ENCODE peak calls at places on chromosome 6, in five cellular contexts. Q, V, B, A and F are unnamed samples.

GRCh38 chr6:144559865-144560603 is 274.9 kb downstream of the UTRN start:
- DNase-seq in Q (peak), V (no peak), B (no peak), A (peak), F (peak)

GRCh38 chr6:144737998-144738397 is 452.9 kb downstream of the UTRN start:
- DNase-seq in Q (no peak), V (peak), B (no peak), A (no peak), F (no peak)

GRCh38 chr6:39918831-39919230 is 15.4 kb downstream of the MOCS1 start:
- DNase-seq in Q (no peak), V (no peak), B (no peak), A (no peak), F (no peak)

GRCh38 chr6:41917528-41917927 is 3.4 kb downstream of the MED20 start:
- DNase-seq in Q (peak), V (peak), B (no peak), A (no peak), F (peak)

GRCh38 chr6:112680076-112680475 is 332.9 kb downstream of the RFPL4B start:
- DNase-seq in Q (no peak), V (no peak), B (no peak), A (no peak), F (peak)

GRCh38 chr6:90078513-90079289 is 184.4 kb downstream of the GJA10 start:
- DNase-seq in Q (no peak), V (no peak), B (no peak), A (no peak), F (no peak)

GRCh38 chr6:11410539-11411307 is 126.8 kb upstream of the TMEM170B start:
- DNase-seq in Q (no peak), V (no peak), B (no peak), A (no peak), F (no peak)

GRCh38 chr6:140393665-140394064 is 1019.2 kb upstream of the CITED2 start:
- DNase-seq in Q (peak), V (no peak), B (no peak), A (no peak), F (peak)

GRCh38 chr6:49806145-49806544 is 19.1 kb upstream of the PGK2 start:
- DNase-seq in Q (no peak), V (no peak), B (no peak), A (no peak), F (no peak)

DNA sequence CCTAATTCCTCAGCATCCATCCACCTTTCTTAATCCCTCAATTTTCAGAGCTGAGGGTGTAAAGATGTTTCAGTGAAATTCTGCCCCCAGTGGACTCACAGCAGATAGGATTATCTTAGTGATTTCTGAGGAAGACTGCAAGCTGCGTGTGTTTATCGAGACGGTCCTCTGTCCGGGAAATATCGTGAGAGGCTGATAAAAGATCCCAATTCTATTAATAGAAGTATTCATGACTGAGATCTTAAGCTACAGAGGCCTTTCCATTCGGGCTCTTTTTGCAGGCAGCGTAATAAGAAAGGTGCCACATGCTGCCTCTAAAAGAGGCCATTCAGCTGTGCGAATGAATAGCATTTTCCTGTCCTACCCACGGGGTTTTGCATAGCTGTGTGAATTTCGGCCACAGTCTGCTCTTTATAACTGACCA is 209.0 kb downstream of the ARHGAP18 start:
- DNase-seq in Q (peak), V (peak), B (no peak), A (no peak), F (peak)
- H2BK120ac ChIP-seq in Q (no peak), V (no peak), B (no peak), A (no peak), F (peak)

GRCh38 chr6:35778437-35778836 is 2.0 kb downstream of the CLPSL2 start:
- DNase-seq in Q (no peak), V (no peak), B (no peak), A (no peak), F (no peak)
- H2BK120ac ChIP-seq in Q (no peak), V (no peak), B (no peak), A (no peak), F (no peak)

DNA sequence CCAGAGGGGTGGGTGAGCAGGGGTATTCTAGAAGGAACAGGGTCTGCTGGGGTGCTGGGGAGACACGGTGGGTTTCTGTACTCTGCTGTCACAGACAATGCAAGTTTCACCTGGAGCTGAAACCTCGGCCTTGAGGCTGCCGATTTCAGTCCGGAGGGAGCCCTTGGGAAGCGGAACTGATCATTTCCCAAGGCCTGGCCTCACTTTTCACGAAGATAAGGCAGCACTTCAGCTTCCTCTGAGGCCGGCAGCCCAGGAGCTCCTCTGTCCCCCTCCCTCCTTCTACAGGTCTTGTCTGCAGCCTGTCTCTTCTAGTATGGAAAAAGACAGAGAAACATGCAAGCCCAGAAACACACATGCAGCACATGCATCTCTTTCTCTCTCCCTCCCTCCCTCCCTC is 242.1 kb downstream of the CDC5L start:
- DNase-seq in Q (no peak), V (peak), B (no peak), A (no peak), F (no peak)
- H2BK120ac ChIP-seq in Q (no peak), V (no peak), B (no peak), A (peak), F (no peak)

GRCh38 chr6:158408013-158408412 is 95.7 kb downstream of the TULP4 start:
- DNase-seq in Q (no peak), V (no peak), B (no peak), A (no peak), F (no peak)

GRCh38 chr6:158408552-158409130 is 96.4 kb downstream of the TULP4 start:
- DNase-seq in Q (peak), V (no peak), B (no peak), A (no peak), F (peak)

GRCh38 chr6:158409451-158409850 is 97.2 kb downstream of the TULP4 start:
- DNase-seq in Q (peak), V (peak), B (no peak), A (no peak), F (peak)

GRCh38 chr6:158406736-158407135 is 94.5 kb downstream of the TULP4 start:
- DNase-seq in Q (no peak), V (no peak), B (no peak), A (no peak), F (no peak)

DNA sequence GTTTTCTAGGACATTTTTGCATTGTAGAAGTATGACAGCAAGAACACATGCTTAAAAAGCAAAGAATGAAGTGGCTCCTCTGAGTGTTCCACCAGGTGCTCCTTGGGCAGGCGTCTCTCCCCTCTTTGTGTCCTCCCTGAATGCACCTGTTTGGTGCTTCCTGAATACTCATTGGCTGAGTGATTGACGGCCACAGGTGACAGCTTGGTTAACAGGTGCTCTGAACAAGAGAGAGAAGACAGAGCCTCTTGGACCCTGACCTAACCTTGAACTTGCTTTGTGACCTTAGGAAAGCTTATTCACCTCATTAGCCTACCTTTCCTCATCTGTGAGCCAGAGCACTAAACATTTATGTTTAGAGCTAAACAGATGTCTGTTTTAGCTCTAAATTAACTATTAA is 93.7 kb downstream of the TULP4 start:
- DNase-seq in Q (no peak), V (no peak), B (no peak), A (no peak), F (no peak)
- H2BK120ac ChIP-seq in Q (no peak), V (no peak), B (no peak), A (no peak), F (no peak)

GRCh38 chr6:35521235-35521634 is 8.5 kb upstream of the TULP1 start:
- DNase-seq in Q (no peak), V (no peak), B (no peak), A (no peak), F (no peak)

GRCh38 chr6:35518566-35519312 is 6.0 kb upstream of the TULP1 start:
- DNase-seq in Q (no peak), V (no peak), B (no peak), A (no peak), F (no peak)

GRCh38 chr6:35519313-35520015 is 6.8 kb upstream of the TULP1 start:
- DNase-seq in Q (no peak), V (no peak), B (no peak), A (no peak), F (no peak)

GRCh38 chr6:35524380-35525020 is 11.8 kb upstream of the TULP1 start:
- DNase-seq in Q (no peak), V (no peak), B (no peak), A (no peak), F (no peak)

DNA sequence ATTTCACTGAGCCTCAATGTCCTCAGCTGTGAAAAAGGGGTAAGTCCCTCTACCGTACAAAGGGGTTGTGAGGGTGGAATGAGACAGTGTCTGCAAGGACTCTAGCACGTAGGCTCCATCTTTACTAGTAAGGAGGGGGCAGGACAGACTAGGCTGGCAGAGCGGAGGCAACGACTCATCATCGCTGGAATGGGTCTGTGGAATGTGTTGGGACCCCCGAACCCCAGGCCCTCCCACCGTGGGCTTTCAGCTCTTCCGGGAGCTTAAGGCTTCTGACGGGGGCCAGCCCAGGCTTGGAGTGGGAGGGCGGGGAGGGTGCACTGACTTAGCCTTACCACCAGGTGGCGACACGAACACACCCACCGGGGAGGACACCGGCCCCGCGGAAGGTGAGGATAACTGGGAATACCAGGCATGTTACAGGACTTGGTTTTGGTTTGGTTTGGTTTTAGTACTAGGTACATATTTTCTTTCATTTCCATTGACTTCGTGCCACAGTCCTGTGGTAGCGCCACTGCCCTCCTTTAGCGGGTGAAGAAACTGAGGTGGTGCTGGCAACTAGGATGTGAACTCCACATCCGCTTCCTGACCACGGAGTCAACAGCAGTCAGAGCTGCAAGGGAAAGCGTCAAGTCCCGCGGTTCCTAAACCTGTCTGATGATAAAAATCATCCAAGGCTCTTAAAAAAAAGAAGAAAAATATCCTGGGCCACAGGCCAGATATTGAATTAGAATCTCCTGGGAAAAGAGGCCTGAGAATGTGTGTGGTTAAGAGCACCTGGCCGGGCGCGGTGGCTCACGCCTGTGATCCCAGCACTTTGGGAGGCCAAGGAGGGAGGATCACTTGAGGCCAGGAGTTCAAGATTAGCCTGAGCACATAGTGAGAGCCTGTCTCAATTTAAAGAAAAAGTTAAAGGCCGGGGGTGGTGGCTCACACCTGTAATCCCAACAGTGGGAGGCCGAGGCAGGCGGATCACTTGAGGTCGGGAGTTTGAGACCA is 10.3 kb upstream of the TULP1 start:
- DNase-seq in Q (peak), V (peak), B (peak), A (peak), F (peak)
- H2BK120ac ChIP-seq in Q (no peak), V (no peak), B (no peak), A (no peak), F (no peak)

GRCh38 chr6:44676246-44676790 is 288.8 kb downstream of the CDC5L start:
- DNase-seq in Q (no peak), V (no peak), B (no peak), A (no peak), F (no peak)
- H2BK120ac ChIP-seq in Q (no peak), V (no peak), B (no peak), A (no peak), F (no peak)

GRCh38 chr6:129959358-129959930 is 58.9 kb upstream of the L3MBTL3 start:
- DNase-seq in Q (no peak), V (no peak), B (no peak), A (no peak), F (no peak)

GRCh38 chr6:129957941-129958898 is 60.2 kb upstream of the L3MBTL3 start:
- DNase-seq in Q (no peak), V (no peak), B (no peak), A (no peak), F (no peak)

GRCh38 chr6:129955584-129955983 is 62.8 kb upstream of the L3MBTL3 start:
- DNase-seq in Q (no peak), V (no peak), B (no peak), A (no peak), F (no peak)

DNA sequence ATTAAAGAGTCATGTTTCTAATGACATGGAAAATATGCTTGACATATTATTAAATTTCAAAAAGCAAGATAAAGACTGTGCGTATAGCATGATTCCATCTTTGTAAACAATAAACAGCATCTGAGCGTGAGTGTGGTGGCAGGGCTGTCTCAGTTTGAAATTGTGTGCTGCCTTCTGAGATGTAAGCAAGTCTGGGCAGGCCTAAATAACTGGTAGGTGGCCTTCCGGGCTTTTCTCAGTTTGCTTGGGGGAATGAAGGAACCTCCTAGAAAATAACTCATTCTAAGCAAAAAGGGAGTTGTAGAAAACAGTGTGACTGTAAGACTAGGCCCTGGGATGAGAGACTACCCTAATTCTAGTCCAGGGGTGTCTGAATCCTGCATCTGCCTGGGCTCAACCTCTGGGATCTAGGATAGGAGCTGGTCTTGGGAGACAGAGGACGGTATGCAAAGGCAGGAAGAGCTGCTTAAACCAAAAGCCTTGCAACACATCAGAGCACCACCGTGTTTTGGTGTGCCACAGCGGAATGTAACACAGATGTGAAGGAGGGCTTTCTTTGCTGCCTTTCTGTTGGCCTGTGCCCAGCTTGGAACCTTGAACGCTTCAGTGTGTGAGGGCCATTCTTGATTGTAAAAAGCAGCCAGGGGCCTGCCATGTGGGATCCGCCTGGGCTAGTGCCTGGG is 63.5 kb upstream of the L3MBTL3 start:
- DNase-seq in Q (no peak), V (peak), B (no peak), A (no peak), F (no peak)
- H2BK120ac ChIP-seq in Q (no peak), V (no peak), B (no peak), A (no peak), F (no peak)

DNA sequence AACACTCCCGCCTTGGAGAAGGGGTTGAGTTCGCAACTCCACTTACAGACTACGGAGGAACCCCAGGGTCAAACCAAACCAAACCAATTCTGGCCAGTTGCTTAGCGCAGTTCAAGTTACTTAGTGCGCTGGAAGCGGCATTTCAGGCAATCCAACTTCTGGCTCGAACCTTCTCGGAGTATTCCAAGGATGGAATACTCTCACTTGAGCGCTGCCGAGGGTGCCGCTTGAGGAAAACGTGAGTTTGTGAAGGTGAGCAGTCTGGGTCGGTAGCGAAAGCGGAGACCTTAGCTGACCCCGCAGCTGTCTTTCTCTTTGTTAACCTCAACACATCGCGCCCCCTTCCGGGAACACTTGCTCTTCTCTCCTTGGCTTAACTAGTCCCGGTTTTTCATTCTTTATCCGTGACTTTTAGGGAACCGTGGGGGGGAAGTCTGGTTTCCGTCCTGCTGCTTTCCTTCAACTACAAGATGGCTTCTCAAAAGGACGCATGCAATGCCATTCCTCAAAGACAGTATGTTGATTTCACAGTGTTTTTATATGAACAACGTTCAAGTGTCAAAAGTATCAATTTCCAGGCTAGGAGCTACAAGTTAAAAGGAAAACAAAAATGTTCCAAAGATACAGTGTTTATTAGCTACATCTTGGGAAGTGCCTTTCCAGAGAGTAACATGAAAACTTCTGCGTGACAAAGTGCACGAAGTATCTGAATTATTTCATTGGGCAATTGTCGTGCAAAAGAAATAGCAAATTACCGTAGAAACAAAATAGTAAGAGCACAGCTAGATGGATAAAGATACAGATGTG is 742 bp upstream of the PNISR start:
- DNase-seq in Q (peak), V (peak), B (peak), A (peak), F (peak)
- H2BK120ac ChIP-seq in Q (peak), V (peak), B (peak), A (no peak), F (peak)

DNA sequence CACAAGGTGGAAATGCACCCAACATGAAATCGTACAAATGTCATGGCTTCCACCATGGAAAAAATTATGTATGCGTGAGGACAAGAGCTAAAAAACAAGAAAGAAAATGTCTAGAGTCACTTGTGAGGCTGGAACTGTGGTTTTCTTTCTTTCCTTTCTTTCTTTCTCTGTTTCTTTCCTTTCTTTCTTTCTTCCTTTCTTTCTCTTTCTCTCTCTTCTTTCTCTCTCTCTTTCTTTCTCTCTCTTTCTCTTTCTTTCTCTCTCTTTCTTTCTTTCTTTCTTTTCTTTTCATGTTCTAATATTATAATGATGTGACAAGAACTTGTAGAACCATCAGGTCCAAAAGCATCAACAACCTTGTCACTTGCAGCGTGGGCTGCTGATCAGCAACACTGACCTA is 28.4 kb downstream of the ZNF311 start:
- DNase-seq in Q (no peak), V (no peak), B (no peak), A (no peak), F (no peak)
- H2BK120ac ChIP-seq in Q (no peak), V (no peak), B (no peak), A (no peak), F (no peak)

DNA sequence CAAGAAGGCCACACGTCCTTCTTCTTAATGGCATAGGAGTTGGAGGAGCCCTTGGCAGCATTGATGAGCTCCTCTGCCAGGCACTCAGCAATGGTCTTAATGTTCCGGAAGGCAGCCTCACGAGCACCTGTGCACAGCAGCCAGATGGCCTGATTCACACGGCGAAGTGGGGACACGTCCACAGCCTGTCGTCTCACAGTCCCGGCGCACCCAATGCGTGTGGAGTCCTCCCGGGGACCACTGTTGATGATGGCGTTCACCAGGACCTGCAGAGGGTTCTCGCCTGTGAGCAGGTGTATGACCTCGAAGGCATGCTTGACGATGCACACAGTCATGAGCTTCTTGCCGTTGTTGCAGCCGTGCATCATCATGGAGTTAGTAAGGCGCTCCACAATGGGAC is 4.6 kb upstream of the TSPYL4 start:
- DNase-seq in Q (no peak), V (no peak), B (no peak), A (no peak), F (no peak)
- H2BK120ac ChIP-seq in Q (no peak), V (no peak), B (no peak), A (no peak), F (no peak)